ENCODE peak calls at places on chromosome 1, in six cellular contexts. One of them, this sample, is unnamed.

GRCh38 chr1:152013664-152014237 is 20.1 kb upstream of the S100A10 start:
- DNase-seq in sigmoid colon: no peak
- DNase-seq in esophagus squamous epithelium: no peak
- DNase-seq in uterus: no peak
- DNase-seq in AG04450: no peak
- DNase-seq in OCI-LY7: peak
- DNase-seq in this sample: no peak

GRCh38 chr1:6239213-6239752 is 3.5 kb upstream of the ICMT start:
- DNase-seq in sigmoid colon: no peak
- DNase-seq in esophagus squamous epithelium: no peak
- DNase-seq in uterus: no peak
- DNase-seq in AG04450: no peak
- DNase-seq in OCI-LY7: no peak
- DNase-seq in this sample: no peak

GRCh38 chr1:78565393-78565792 is 54.9 kb upstream of the IFI44L start:
- DNase-seq in sigmoid colon: no peak
- DNase-seq in esophagus squamous epithelium: no peak
- DNase-seq in uterus: no peak
- DNase-seq in AG04450: no peak
- DNase-seq in OCI-LY7: no peak
- DNase-seq in this sample: no peak

GRCh38 chr1:74426208-74426932 is 86.0 kb downstream of the LRRC53 start:
- DNase-seq in sigmoid colon: no peak
- DNase-seq in esophagus squamous epithelium: no peak
- DNase-seq in uterus: no peak
- DNase-seq in AG04450: no peak
- DNase-seq in OCI-LY7: no peak
- DNase-seq in this sample: no peak

GRCh38 chr1:151443846-151444790 is 15.2 kb downstream of the POGZ start:
- DNase-seq in sigmoid colon: no peak
- DNase-seq in esophagus squamous epithelium: no peak
- DNase-seq in uterus: peak
- DNase-seq in AG04450: peak
- DNase-seq in OCI-LY7: peak
- DNase-seq in this sample: no peak

GRCh38 chr1:31755850-31756492 is 8.2 kb downstream of the ADGRB2 start:
- DNase-seq in sigmoid colon: no peak
- DNase-seq in esophagus squamous epithelium: no peak
- DNase-seq in uterus: no peak
- DNase-seq in AG04450: no peak
- DNase-seq in OCI-LY7: no peak
- DNase-seq in this sample: no peak

GRCh38 chr1:187763976-187764375 is 935.2 kb downstream of the PLA2G4A start:
- DNase-seq in sigmoid colon: no peak
- DNase-seq in esophagus squamous epithelium: no peak
- DNase-seq in uterus: no peak
- DNase-seq in AG04450: no peak
- DNase-seq in OCI-LY7: no peak
- DNase-seq in this sample: no peak

GRCh38 chr1:36027766-36028165 is 56.1 kb upstream of the TEKT2 start:
- DNase-seq in sigmoid colon: no peak
- DNase-seq in esophagus squamous epithelium: no peak
- DNase-seq in uterus: no peak
- DNase-seq in AG04450: no peak
- DNase-seq in OCI-LY7: no peak
- DNase-seq in this sample: no peak

GRCh38 chr1:43711524-43712386 is 4.4 kb downstream of the ST3GAL3 start:
- DNase-seq in sigmoid colon: no peak
- DNase-seq in esophagus squamous epithelium: no peak
- DNase-seq in uterus: no peak
- DNase-seq in AG04450: peak
- DNase-seq in OCI-LY7: no peak
- DNase-seq in this sample: no peak

GRCh38 chr1:206001476-206001888 is 1.7 kb downstream of the RAB7B start:
- DNase-seq in sigmoid colon: no peak
- DNase-seq in esophagus squamous epithelium: no peak
- DNase-seq in uterus: peak
- DNase-seq in AG04450: peak
- DNase-seq in OCI-LY7: no peak
- DNase-seq in this sample: no peak

GRCh38 chr1:24209097-24209496 is 22.0 kb upstream of the IFNLR1 start:
- DNase-seq in sigmoid colon: no peak
- DNase-seq in esophagus squamous epithelium: no peak
- DNase-seq in uterus: no peak
- DNase-seq in AG04450: no peak
- DNase-seq in OCI-LY7: no peak
- DNase-seq in this sample: no peak

GRCh38 chr1:119080586-119080985 is 59.9 kb downstream of the WARS2 start:
- DNase-seq in sigmoid colon: peak
- DNase-seq in esophagus squamous epithelium: no peak
- DNase-seq in uterus: peak
- DNase-seq in AG04450: peak
- DNase-seq in OCI-LY7: no peak
- DNase-seq in this sample: no peak

GRCh38 chr1:240190881-240191385 is 99.2 kb downstream of the FMN2 start:
- DNase-seq in sigmoid colon: peak
- DNase-seq in esophagus squamous epithelium: no peak
- DNase-seq in uterus: peak
- DNase-seq in AG04450: peak
- DNase-seq in OCI-LY7: no peak
- DNase-seq in this sample: peak

GRCh38 chr1:107057197-107058133 is 991 bp downstream of the PRMT6 start:
- DNase-seq in sigmoid colon: peak
- DNase-seq in esophagus squamous epithelium: no peak
- DNase-seq in uterus: peak
- DNase-seq in AG04450: peak
- DNase-seq in OCI-LY7: peak
- DNase-seq in this sample: peak

GRCh38 chr1:101004061-101004460 is 21.5 kb downstream of the DPH5 start:
- DNase-seq in sigmoid colon: no peak
- DNase-seq in esophagus squamous epithelium: no peak
- DNase-seq in uterus: no peak
- DNase-seq in AG04450: no peak
- DNase-seq in OCI-LY7: no peak
- DNase-seq in this sample: no peak

GRCh38 chr1:185567006-185567405 is 167.2 kb upstream of the HMCN1 start:
- DNase-seq in sigmoid colon: no peak
- DNase-seq in esophagus squamous epithelium: no peak
- DNase-seq in uterus: no peak
- DNase-seq in AG04450: no peak
- DNase-seq in OCI-LY7: no peak
- DNase-seq in this sample: no peak

GRCh38 chr1:116127848-116128540 is 16.8 kb downstream of the MAB21L3 start:
- DNase-seq in sigmoid colon: no peak
- DNase-seq in esophagus squamous epithelium: no peak
- DNase-seq in uterus: no peak
- DNase-seq in AG04450: no peak
- DNase-seq in OCI-LY7: no peak
- DNase-seq in this sample: no peak

GRCh38 chr1:34794001-34794789 is 1.4 kb downstream of the GJA4 start:
- DNase-seq in sigmoid colon: no peak
- DNase-seq in esophagus squamous epithelium: no peak
- DNase-seq in uterus: no peak
- DNase-seq in AG04450: no peak
- DNase-seq in OCI-LY7: no peak
- DNase-seq in this sample: no peak
- H3K27ac ChIP-seq in sigmoid colon: no peak
- H3K27ac ChIP-seq in esophagus squamous epithelium: peak
- H3K27ac ChIP-seq in uterus: peak
- H3K27ac ChIP-seq in AG04450: no peak
- H3K27ac ChIP-seq in OCI-LY7: no peak
- H3K27ac ChIP-seq in this sample: no peak

DNA sequence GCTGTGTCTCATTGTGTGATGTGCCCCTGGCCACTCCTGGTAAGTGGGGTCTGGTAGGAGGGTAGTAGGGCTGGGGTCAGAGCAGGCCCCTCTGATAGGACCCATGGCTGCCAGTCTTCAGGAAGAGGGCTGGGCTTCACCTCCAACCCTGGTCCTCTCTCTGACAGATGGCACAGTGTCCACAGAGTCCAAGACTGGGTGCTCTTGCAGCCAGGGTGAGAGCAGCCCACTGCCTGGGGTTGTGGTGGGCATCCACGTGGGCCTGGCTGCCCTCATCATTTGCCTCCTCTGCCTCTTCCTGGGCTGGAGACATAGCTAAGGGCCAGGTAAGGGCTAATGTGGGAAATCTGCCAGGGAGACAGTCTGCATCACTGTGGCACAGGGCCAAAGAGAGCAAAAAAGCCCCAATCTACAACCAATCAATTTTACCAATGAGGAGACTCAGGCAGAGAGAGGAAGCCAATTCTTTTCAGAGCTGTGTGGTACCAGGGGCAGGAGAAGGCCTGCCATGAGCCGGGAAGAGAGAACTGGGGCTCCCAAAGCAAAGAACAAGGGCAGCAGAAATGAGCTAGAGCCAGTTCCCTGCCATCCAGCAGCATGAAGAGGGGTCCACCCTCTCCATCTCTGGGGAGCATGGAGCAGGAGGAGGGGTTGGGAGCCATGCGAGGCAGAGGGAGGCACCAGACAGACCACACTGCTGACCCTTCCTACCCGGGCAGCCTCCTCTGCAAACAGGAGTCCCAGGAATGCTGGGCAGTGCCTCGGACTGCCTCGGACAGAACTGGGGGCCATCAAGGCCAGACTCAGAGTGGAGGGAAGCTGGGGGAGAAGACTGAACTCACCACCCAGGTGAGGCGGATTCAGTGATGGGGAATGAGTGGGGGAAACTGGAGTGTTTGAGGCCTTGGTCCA is 26.8 kb downstream of the SLC27A3 start:
- DNase-seq in sigmoid colon: no peak
- DNase-seq in esophagus squamous epithelium: no peak
- DNase-seq in uterus: no peak
- DNase-seq in AG04450: no peak
- DNase-seq in OCI-LY7: no peak
- DNase-seq in this sample: no peak
- H3K27ac ChIP-seq in sigmoid colon: no peak
- H3K27ac ChIP-seq in esophagus squamous epithelium: no peak
- H3K27ac ChIP-seq in uterus: no peak
- H3K27ac ChIP-seq in AG04450: no peak
- H3K27ac ChIP-seq in OCI-LY7: no peak
- H3K27ac ChIP-seq in this sample: no peak

GRCh38 chr1:212612251-212612961 is 3.8 kb downstream of the ATF3 start:
- DNase-seq in sigmoid colon: no peak
- DNase-seq in esophagus squamous epithelium: no peak
- DNase-seq in uterus: no peak
- DNase-seq in AG04450: no peak
- DNase-seq in OCI-LY7: no peak
- DNase-seq in this sample: no peak
- H3K27ac ChIP-seq in sigmoid colon: no peak
- H3K27ac ChIP-seq in esophagus squamous epithelium: no peak
- H3K27ac ChIP-seq in uterus: no peak
- H3K27ac ChIP-seq in AG04450: no peak
- H3K27ac ChIP-seq in OCI-LY7: no peak
- H3K27ac ChIP-seq in this sample: no peak

GRCh38 chr1:1875932-1876331 is 15.0 kb downstream of the GNB1 start:
- DNase-seq in sigmoid colon: no peak
- DNase-seq in esophagus squamous epithelium: no peak
- DNase-seq in uterus: no peak
- DNase-seq in AG04450: no peak
- DNase-seq in OCI-LY7: no peak
- DNase-seq in this sample: no peak
- H3K27ac ChIP-seq in sigmoid colon: no peak
- H3K27ac ChIP-seq in esophagus squamous epithelium: no peak
- H3K27ac ChIP-seq in uterus: no peak
- H3K27ac ChIP-seq in AG04450: no peak
- H3K27ac ChIP-seq in OCI-LY7: no peak
- H3K27ac ChIP-seq in this sample: no peak

GRCh38 chr1:37680933-37681332 is 11.4 kb upstream of the CDCA8 start:
- DNase-seq in sigmoid colon: no peak
- DNase-seq in esophagus squamous epithelium: no peak
- DNase-seq in uterus: no peak
- DNase-seq in AG04450: no peak
- DNase-seq in OCI-LY7: no peak
- DNase-seq in this sample: no peak

GRCh38 chr1:37673920-37674319 is 18.4 kb upstream of the CDCA8 start:
- DNase-seq in sigmoid colon: no peak
- DNase-seq in esophagus squamous epithelium: no peak
- DNase-seq in uterus: no peak
- DNase-seq in AG04450: no peak
- DNase-seq in OCI-LY7: no peak
- DNase-seq in this sample: no peak

GRCh38 chr1:37677808-37678207 is 14.5 kb upstream of the CDCA8 start:
- DNase-seq in sigmoid colon: no peak
- DNase-seq in esophagus squamous epithelium: no peak
- DNase-seq in uterus: no peak
- DNase-seq in AG04450: no peak
- DNase-seq in OCI-LY7: peak
- DNase-seq in this sample: no peak

GRCh38 chr1:37671261-37671660 is 21.1 kb upstream of the CDCA8 start:
- DNase-seq in sigmoid colon: no peak
- DNase-seq in esophagus squamous epithelium: no peak
- DNase-seq in uterus: no peak
- DNase-seq in AG04450: no peak
- DNase-seq in OCI-LY7: no peak
- DNase-seq in this sample: no peak

DNA sequence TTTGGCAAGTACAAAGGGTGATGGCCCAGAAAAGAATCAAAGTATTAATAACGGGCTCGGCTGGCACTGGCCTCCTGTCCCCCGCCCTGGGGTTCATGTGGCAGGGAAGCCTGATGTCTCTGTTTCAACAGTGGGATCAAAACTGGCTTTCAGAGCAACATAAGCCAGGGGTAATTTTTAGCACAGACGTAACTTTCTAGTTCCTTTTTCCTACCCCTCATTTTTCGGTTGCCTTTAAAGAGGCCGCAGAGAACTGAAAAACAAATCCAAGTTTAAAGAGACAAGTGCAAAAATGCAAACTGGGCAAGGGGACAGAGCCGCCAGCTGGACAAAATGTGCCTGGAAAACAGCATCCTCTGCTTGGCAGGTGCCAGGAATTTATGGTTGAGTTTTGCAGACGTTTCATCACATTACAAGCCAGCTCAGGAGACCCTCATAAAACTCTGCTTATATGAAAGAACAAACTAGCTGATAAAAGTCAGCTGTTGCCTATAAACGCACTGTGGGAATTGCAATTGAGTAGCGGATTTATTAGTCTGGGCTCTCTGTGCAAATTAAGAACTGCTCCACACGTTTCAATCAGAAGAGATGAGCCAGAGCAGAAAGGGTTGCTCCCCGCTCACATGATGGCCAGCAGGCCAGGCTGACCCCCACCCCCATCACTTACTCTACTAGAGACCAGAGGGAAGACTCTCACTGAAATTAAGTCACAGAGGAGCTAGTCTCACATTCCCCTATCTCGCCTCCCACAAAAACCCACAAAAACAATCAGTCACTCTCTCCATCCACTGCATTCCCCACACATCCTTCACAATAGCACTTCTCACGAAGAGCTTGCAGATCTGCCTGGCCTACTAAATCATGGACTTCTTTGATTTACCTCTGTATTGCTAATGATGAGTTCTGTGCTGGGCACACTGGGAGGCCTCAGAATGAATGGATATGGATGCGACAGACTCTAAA is 15.8 kb upstream of the CDCA8 start:
- DNase-seq in sigmoid colon: peak
- DNase-seq in esophagus squamous epithelium: no peak
- DNase-seq in uterus: peak
- DNase-seq in AG04450: no peak
- DNase-seq in OCI-LY7: peak
- DNase-seq in this sample: no peak
- H3K27ac ChIP-seq in sigmoid colon: peak
- H3K27ac ChIP-seq in esophagus squamous epithelium: peak
- H3K27ac ChIP-seq in uterus: peak
- H3K27ac ChIP-seq in AG04450: no peak
- H3K27ac ChIP-seq in OCI-LY7: peak
- H3K27ac ChIP-seq in this sample: no peak